ENCODE peak calls at places on chromosomes 4 and X, in six cellular contexts. One of them, this sample, is unnamed.

GRCh38 chrX:1468250-1468772 is 15.6 kb upstream of the ASMTL start:
- DNase-seq in trophoblast cell: peak; percentile 46
- DNase-seq in Peyer's patch: peak; percentile 46
- DNase-seq in aorta: no peak
- DNase-seq in sigmoid colon: peak; percentile 53
- DNase-seq in PC-3: peak; percentile 75
- DNase-seq in this sample: peak; percentile 76

GRCh38 chr4:8192748-8193738 is 6.0 kb upstream of the SH3TC1 start:
- DNase-seq in trophoblast cell: peak; percentile 33
- DNase-seq in Peyer's patch: no peak
- DNase-seq in PC-3: peak; percentile 69
- DNase-seq in sigmoid colon: no peak
- DNase-seq in aorta: no peak
- DNase-seq in this sample: no peak

GRCh38 chrX:139211568-139212182 is 318.9 kb upstream of the F9 start:
- DNase-seq in PC-3: no peak
- DNase-seq in trophoblast cell: no peak
- DNase-seq in sigmoid colon: no peak
- DNase-seq in Peyer's patch: no peak
- DNase-seq in aorta: no peak
- DNase-seq in this sample: no peak

GRCh38 chr4:123166023-123166422 is 230.6 kb upstream of the SPRY1 start:
- DNase-seq in Peyer's patch: no peak
- DNase-seq in sigmoid colon: no peak
- DNase-seq in PC-3: no peak
- DNase-seq in aorta: no peak
- DNase-seq in trophoblast cell: no peak
- DNase-seq in this sample: no peak

GRCh38 chr4:41579043-41579442 is 41.1 kb downstream of the LIMCH1 start:
- DNase-seq in aorta: no peak
- DNase-seq in trophoblast cell: no peak
- DNase-seq in Peyer's patch: no peak
- DNase-seq in sigmoid colon: no peak
- DNase-seq in PC-3: no peak
- DNase-seq in this sample: no peak

GRCh38 chrX:54085666-54086065 is 41.4 kb upstream of the PHF8 start:
- DNase-seq in PC-3: peak; percentile 40
- DNase-seq in Peyer's patch: no peak
- DNase-seq in aorta: no peak
- DNase-seq in sigmoid colon: no peak
- DNase-seq in trophoblast cell: no peak
- DNase-seq in this sample: no peak

GRCh38 chr4:29805245-29805644 is 914.9 kb upstream of the PCDH7 start:
- DNase-seq in sigmoid colon: no peak
- DNase-seq in aorta: no peak
- DNase-seq in PC-3: peak; percentile 52
- DNase-seq in trophoblast cell: no peak
- DNase-seq in Peyer's patch: no peak
- DNase-seq in this sample: no peak

GRCh38 chr4:147334478-147334877 is 146.4 kb upstream of the EDNRA start:
- DNase-seq in aorta: no peak
- DNase-seq in sigmoid colon: no peak
- DNase-seq in PC-3: peak; percentile 73
- DNase-seq in Peyer's patch: no peak
- DNase-seq in trophoblast cell: no peak
- DNase-seq in this sample: no peak

GRCh38 chr4:54165438-54165837 is 63.7 kb upstream of the PDGFRA start:
- DNase-seq in Peyer's patch: no peak
- DNase-seq in sigmoid colon: no peak
- DNase-seq in trophoblast cell: peak; percentile 78
- DNase-seq in PC-3: peak; percentile 91
- DNase-seq in aorta: no peak
- DNase-seq in this sample: no peak

GRCh38 chrX:5474282-5474681 is 754.4 kb downstream of the NLGN4X start:
- DNase-seq in Peyer's patch: no peak
- DNase-seq in PC-3: peak; percentile 4
- DNase-seq in sigmoid colon: no peak
- DNase-seq in aorta: no peak
- DNase-seq in trophoblast cell: no peak
- DNase-seq in this sample: no peak

GRCh38 chr4:159390648-159391047 is 287.8 kb downstream of the RAPGEF2 start:
- DNase-seq in Peyer's patch: no peak
- DNase-seq in trophoblast cell: no peak
- DNase-seq in PC-3: peak; percentile 97
- DNase-seq in sigmoid colon: no peak
- DNase-seq in aorta: peak; percentile 54
- DNase-seq in this sample: no peak

GRCh38 chrX:15714529-15714928 is 23.5 kb upstream of the CA5B start:
- DNase-seq in sigmoid colon: no peak
- DNase-seq in aorta: no peak
- DNase-seq in trophoblast cell: no peak
- DNase-seq in PC-3: peak; percentile 7
- DNase-seq in Peyer's patch: no peak
- DNase-seq in this sample: no peak

GRCh38 chrX:150548684-150549083 is 19.7 kb upstream of the MTM1 start:
- DNase-seq in Peyer's patch: no peak
- DNase-seq in sigmoid colon: no peak
- DNase-seq in PC-3: peak; percentile 66
- DNase-seq in trophoblast cell: no peak
- DNase-seq in aorta: no peak
- DNase-seq in this sample: no peak

GRCh38 chr4:183426507-183426906 is 17.9 kb upstream of the CDKN2AIP start:
- DNase-seq in Peyer's patch: no peak
- DNase-seq in sigmoid colon: no peak
- DNase-seq in aorta: no peak
- DNase-seq in PC-3: no peak
- DNase-seq in trophoblast cell: no peak
- DNase-seq in this sample: no peak

GRCh38 chr4:30938956-30939528 is 218.9 kb downstream of the PCDH7 start:
- DNase-seq in aorta: no peak
- DNase-seq in Peyer's patch: no peak
- DNase-seq in trophoblast cell: no peak
- DNase-seq in sigmoid colon: no peak
- DNase-seq in PC-3: no peak
- DNase-seq in this sample: no peak

GRCh38 chr4:84578540-84579409 is 4.2 kb upstream of the CDS1 start:
- DNase-seq in Peyer's patch: no peak
- DNase-seq in trophoblast cell: peak; percentile 68
- DNase-seq in PC-3: peak; percentile 58
- DNase-seq in sigmoid colon: no peak
- DNase-seq in aorta: no peak
- DNase-seq in this sample: no peak

GRCh38 chr4:110629214-110629754 is 6.4 kb upstream of the PITX2 start:
- DNase-seq in Peyer's patch: no peak
- DNase-seq in sigmoid colon: no peak
- DNase-seq in aorta: no peak
- DNase-seq in trophoblast cell: no peak
- DNase-seq in PC-3: no peak
- DNase-seq in this sample: no peak

GRCh38 chr4:152935661-152936445 is at the start of gene FHDC1:
- DNase-seq in sigmoid colon: no peak
- DNase-seq in PC-3: peak; percentile 76
- DNase-seq in Peyer's patch: peak; percentile 94
- DNase-seq in trophoblast cell: peak; percentile 88
- DNase-seq in aorta: no peak
- DNase-seq in this sample: no peak

GRCh38 chr4:156794863-156795262 is 176.7 kb downstream of the PDGFC start:
- DNase-seq in aorta: no peak
- DNase-seq in Peyer's patch: no peak
- DNase-seq in trophoblast cell: no peak
- DNase-seq in sigmoid colon: no peak
- DNase-seq in PC-3: peak; percentile 58
- DNase-seq in this sample: no peak

GRCh38 chrX:40156472-40157227 is 58.9 kb upstream of the BCOR start:
- DNase-seq in Peyer's patch: no peak
- DNase-seq in aorta: peak; percentile 45
- DNase-seq in sigmoid colon: no peak
- DNase-seq in trophoblast cell: no peak
- DNase-seq in PC-3: no peak
- DNase-seq in this sample: no peak

GRCh38 chrX:7943600-7944245 is 16.5 kb upstream of the PNPLA4 start:
- DNase-seq in sigmoid colon: no peak
- DNase-seq in Peyer's patch: no peak
- DNase-seq in aorta: no peak
- DNase-seq in trophoblast cell: no peak
- DNase-seq in PC-3: no peak
- DNase-seq in this sample: no peak

GRCh38 chrX:119095936-119096335 is 23.1 kb downstream of the CT47C1 start:
- DNase-seq in Peyer's patch: no peak
- DNase-seq in trophoblast cell: no peak
- DNase-seq in aorta: no peak
- DNase-seq in sigmoid colon: no peak
- DNase-seq in PC-3: peak; percentile 51
- DNase-seq in this sample: no peak

GRCh38 chr4:56653461-56654237 is 27.4 kb downstream of the HOPX start:
- DNase-seq in PC-3: peak; percentile 52
- DNase-seq in trophoblast cell: no peak
- DNase-seq in Peyer's patch: no peak
- DNase-seq in sigmoid colon: no peak
- DNase-seq in aorta: no peak
- DNase-seq in this sample: peak; percentile 9
- H3K27ac ChIP-seq in PC-3: no peak overlapping the region
- H3K27ac ChIP-seq in trophoblast cell: no peak overlapping the region
- H3K27ac ChIP-seq in Peyer's patch: peak overlapping the region; percentile 32
- H3K27ac ChIP-seq in sigmoid colon: peak overlapping the region; percentile 93
- H3K27ac ChIP-seq in aorta: no peak overlapping the region
- H3K27ac ChIP-seq in this sample: peak overlapping the region; percentile 16

GRCh38 chrX:95760356-95760755 is 924.3 kb upstream of the DIAPH2 start:
- DNase-seq in sigmoid colon: no peak
- DNase-seq in aorta: no peak
- DNase-seq in trophoblast cell: no peak
- DNase-seq in Peyer's patch: no peak
- DNase-seq in PC-3: no peak
- DNase-seq in this sample: no peak

GRCh38 chrX:95762716-95763115 is 921.9 kb upstream of the DIAPH2 start:
- DNase-seq in Peyer's patch: no peak
- DNase-seq in sigmoid colon: no peak
- DNase-seq in PC-3: peak; percentile 1
- DNase-seq in trophoblast cell: no peak
- DNase-seq in aorta: no peak
- DNase-seq in this sample: no peak

DNA sequence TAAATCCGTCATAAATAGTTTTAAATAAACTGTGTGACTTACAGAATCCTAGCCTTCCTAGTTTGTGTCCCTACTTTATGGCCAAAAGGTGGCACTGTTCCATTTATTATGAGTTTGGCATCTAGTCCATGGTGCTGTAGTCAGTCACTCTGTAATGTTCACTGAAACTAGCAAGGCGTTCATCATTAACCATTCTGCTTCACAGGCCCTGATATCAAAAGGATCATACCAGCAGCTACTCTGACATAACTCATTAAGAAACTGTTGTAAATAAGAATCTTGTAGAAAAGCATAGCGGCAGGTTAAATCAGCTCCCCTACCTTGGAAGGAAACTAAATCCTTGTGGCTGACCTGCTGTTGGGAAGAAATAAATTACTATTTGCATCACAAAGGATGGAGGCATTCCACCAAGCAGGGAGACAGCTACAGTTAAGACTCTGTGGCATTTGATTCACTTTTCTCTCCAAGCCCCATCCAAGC is 919.6 kb upstream of the DIAPH2 start:
- DNase-seq in PC-3: peak; percentile 67
- DNase-seq in trophoblast cell: peak; percentile 65
- DNase-seq in aorta: no peak
- DNase-seq in sigmoid colon: no peak
- DNase-seq in Peyer's patch: no peak
- DNase-seq in this sample: no peak
- H3K4me3 ChIP-seq in PC-3: no peak overlapping the region
- H3K4me3 ChIP-seq in trophoblast cell: no peak overlapping the region
- H3K4me3 ChIP-seq in aorta: no peak overlapping the region
- H3K4me3 ChIP-seq in sigmoid colon: no peak overlapping the region
- H3K4me3 ChIP-seq in Peyer's patch: no peak overlapping the region
- H3K4me3 ChIP-seq in this sample: no peak overlapping the region

GRCh38 chr4:16826397-16826910 is 72.0 kb downstream of the LDB2 start:
- DNase-seq in PC-3: no peak
- DNase-seq in Peyer's patch: no peak
- DNase-seq in sigmoid colon: no peak
- DNase-seq in trophoblast cell: no peak
- DNase-seq in aorta: no peak
- DNase-seq in this sample: no peak

GRCh38 chr4:16827045-16827444 is 71.4 kb downstream of the LDB2 start:
- DNase-seq in sigmoid colon: no peak
- DNase-seq in Peyer's patch: no peak
- DNase-seq in PC-3: no peak
- DNase-seq in trophoblast cell: no peak
- DNase-seq in aorta: no peak
- DNase-seq in this sample: no peak

GRCh38 chr4:16824278-16824806 is 74.1 kb downstream of the LDB2 start:
- DNase-seq in sigmoid colon: no peak
- DNase-seq in PC-3: no peak
- DNase-seq in trophoblast cell: no peak
- DNase-seq in aorta: no peak
- DNase-seq in Peyer's patch: no peak
- DNase-seq in this sample: no peak

GRCh38 chr4:16830081-16830480 is 68.4 kb downstream of the LDB2 start:
- DNase-seq in trophoblast cell: no peak
- DNase-seq in Peyer's patch: no peak
- DNase-seq in sigmoid colon: no peak
- DNase-seq in aorta: no peak
- DNase-seq in PC-3: no peak
- DNase-seq in this sample: no peak

DNA sequence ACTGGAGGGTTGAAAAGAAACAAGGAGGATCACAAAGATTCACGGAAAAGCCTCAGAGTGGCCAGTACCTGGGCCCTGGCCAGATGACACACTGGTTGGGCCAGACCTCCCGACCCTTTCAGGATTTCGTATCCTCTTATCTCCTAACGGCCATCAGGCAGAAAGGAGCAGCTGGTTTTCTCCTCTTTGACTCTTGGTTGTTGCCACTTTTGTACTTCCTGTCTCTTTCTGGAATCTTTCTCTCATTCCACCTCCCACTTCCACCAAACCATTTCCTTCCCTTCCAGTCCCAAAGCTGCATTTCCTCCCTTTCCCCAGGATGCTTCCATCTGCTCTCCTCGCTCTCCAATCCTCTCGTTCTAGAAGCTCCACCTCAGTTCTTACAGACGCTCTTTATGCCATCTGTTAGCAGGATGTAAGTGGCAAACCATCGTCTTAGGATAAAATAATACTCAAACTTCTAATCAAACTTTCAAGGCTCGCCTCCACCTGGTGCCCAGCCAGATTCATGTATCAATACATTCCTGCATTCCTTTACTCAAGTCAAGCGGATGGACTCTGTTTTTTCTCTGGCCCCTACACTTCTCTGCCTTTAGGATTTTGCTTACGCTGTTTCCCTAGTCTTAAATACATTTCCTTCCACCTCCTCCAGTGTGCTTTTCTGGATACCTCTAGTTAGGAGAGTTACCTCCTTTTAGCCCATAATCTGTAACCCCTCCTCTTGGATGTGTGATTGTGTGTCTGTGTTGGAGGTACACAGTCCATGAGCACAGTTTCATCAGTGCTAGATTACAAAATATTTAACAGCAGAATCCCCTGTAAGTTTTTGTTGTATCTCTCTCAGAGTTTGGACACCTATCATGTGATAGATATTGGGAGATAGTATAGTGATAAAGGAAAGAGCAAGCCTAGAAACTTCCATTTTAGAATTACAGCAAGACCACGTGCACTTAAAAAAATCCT is 70.4 kb downstream of the LDB2 start:
- DNase-seq in trophoblast cell: no peak
- DNase-seq in PC-3: no peak
- DNase-seq in aorta: no peak
- DNase-seq in sigmoid colon: no peak
- DNase-seq in Peyer's patch: no peak
- DNase-seq in this sample: no peak
- H3K27ac ChIP-seq in trophoblast cell: no peak overlapping the region
- H3K27ac ChIP-seq in PC-3: no peak overlapping the region
- H3K27ac ChIP-seq in aorta: no peak overlapping the region
- H3K27ac ChIP-seq in sigmoid colon: no peak overlapping the region
- H3K27ac ChIP-seq in Peyer's patch: no peak overlapping the region
- H3K27ac ChIP-seq in this sample: no peak overlapping the region

GRCh38 chrX:137428777-137429564 is 137.0 kb upstream of the ZIC3 start:
- DNase-seq in Peyer's patch: no peak
- DNase-seq in sigmoid colon: no peak
- DNase-seq in aorta: no peak
- DNase-seq in PC-3: no peak
- DNase-seq in trophoblast cell: no peak
- DNase-seq in this sample: no peak
- H3K4me3 ChIP-seq in Peyer's patch: no peak overlapping the region
- H3K4me3 ChIP-seq in sigmoid colon: no peak overlapping the region
- H3K4me3 ChIP-seq in aorta: no peak overlapping the region
- H3K4me3 ChIP-seq in PC-3: no peak overlapping the region
- H3K4me3 ChIP-seq in trophoblast cell: no peak overlapping the region
- H3K4me3 ChIP-seq in this sample: no peak overlapping the region